ENCODE peak calls at places on chromosomes 5 and 9, in four cellular contexts. B is Right ventricle myocardium inferior, L is EL, V is adrenal gland. Y is an unnamed sample.

GRCh38 chr5:94181940-94182339 is 436.5 kb downstream of the KIAA0825 start:
- DNase-seq in B (no peak), L (peak), V (no peak), Y (peak)

GRCh38 chr5:21681906-21682305 is 1171.2 kb downstream of the CDH12 start:
- DNase-seq in B (no peak), L (no peak), V (no peak), Y (no peak)

GRCh38 chr5:81626524-81626923 is 124.4 kb downstream of the SSBP2 start:
- DNase-seq in B (no peak), L (peak), V (no peak), Y (peak)

GRCh38 chr5:91957671-91958070 is 574.6 kb upstream of the ARRDC3 start:
- DNase-seq in B (no peak), L (peak), V (peak), Y (peak)

GRCh38 chr9:115939065-115939765 is 214.4 kb upstream of the PAPPA start:
- DNase-seq in B (no peak), L (peak), V (no peak), Y (peak)

GRCh38 chr5:57396701-57397100 is 85.9 kb downstream of the ACTBL2 start:
- DNase-seq in B (no peak), L (no peak), V (no peak), Y (no peak)

GRCh38 chr9:86079421-86080111 is 19.8 kb downstream of the GOLM1 start:
- DNase-seq in B (no peak), L (peak), V (peak), Y (peak)

GRCh38 chr5:78056053-78056452 is 238.4 kb downstream of the AP3B1 start:
- DNase-seq in B (no peak), L (no peak), V (no peak), Y (no peak)

GRCh38 chr9:93379051-93379450 is 72.4 kb upstream of the FAM120A start:
- DNase-seq in B (no peak), L (no peak), V (no peak), Y (no peak)

GRCh38 chr5:10111575-10111974 is 138.1 kb downstream of the ATPSCKMT start:
- DNase-seq in B (no peak), L (peak), V (no peak), Y (no peak)

GRCh38 chr5:175443514-175444059 is 395 bp downstream of the DRD1 start:
- DNase-seq in B (no peak), L (no peak), V (no peak), Y (no peak)

GRCh38 chr5:17374973-17375844 is 122.8 kb upstream of the TAF11L2 start:
- DNase-seq in B (no peak), L (peak), V (no peak), Y (peak)

GRCh38 chr9:21817176-21817575 is 14.7 kb downstream of the MTAP start:
- DNase-seq in B (no peak), L (peak), V (peak), Y (no peak)

GRCh38 chr9:85528142-85528541 is 213.6 kb downstream of the AGTPBP1 start:
- DNase-seq in B (no peak), L (no peak), V (no peak), Y (no peak)

GRCh38 chr5:310941-311434 is 10.5 kb upstream of the AHRR start:
- DNase-seq in B (no peak), L (no peak), V (peak), Y (peak)

GRCh38 chr9:116632990-116633441 is 54.1 kb upstream of the TRIM32 start:
- DNase-seq in B (no peak), L (peak), V (no peak), Y (peak)

GRCh38 chr9:95157491-95158151 is 159.9 kb downstream of the FANCC start:
- DNase-seq in B (no peak), L (peak), V (peak), Y (peak)

GRCh38 chr5:141040093-141040762 is 10.9 kb upstream of the PCDHB1 start:
- DNase-seq in B (no peak), L (peak), V (no peak), Y (peak)

GRCh38 chr9:7103382-7104170 is 345.8 kb downstream of the KDM4C start:
- DNase-seq in B (no peak), L (no peak), V (no peak), Y (peak)

GRCh38 chr5:124289641-124290201 is 456.7 kb downstream of the ZNF608 start:
- DNase-seq in B (no peak), L (no peak), V (no peak), Y (peak)

Y was measured in Daoy.